ENCODE peak calls at places on chromosomes 16 and 17, in six cellular contexts. U, Z, N, T, V and Y are unnamed samples. For H3K36me3 and H3K27me3, the result is how much of the 10 kb centered on the place peaks cover.

GRCh38 chr16:71896688-71897368 is 1.5 kb downstream of the IST1 start:
- DNase-seq in V (no peak), N (peak), Z (no peak), T (no peak), U (peak), Y (no peak)

GRCh38 chr17:71200597-71200996 is 920.2 kb upstream of the SOX9 start:
- DNase-seq in Z (no peak), T (no peak), N (no peak), V (no peak), U (no peak), Y (no peak)

GRCh38 chr17:19470529-19471261 is 59.7 kb downstream of the RNF112 start:
- DNase-seq in N (peak), V (peak), Z (peak), T (no peak), U (no peak), Y (peak)

GRCh38 chr17:35129154-35129972 is 7.9 kb downstream of the FNDC8 start:
- DNase-seq in V (no peak), T (no peak), U (no peak), Z (no peak), N (no peak), Y (no peak)

GRCh38 chr16:58197314-58198012 is 443 bp downstream of the CSNK2A2 start:
- DNase-seq in V (no peak), Z (no peak), U (peak), N (peak), T (no peak), Y (peak)

GRCh38 chr17:8843344-8843743 is 24.1 kb downstream of the PIK3R6 start:
- DNase-seq in T (no peak), Z (no peak), U (no peak), N (no peak), V (no peak), Y (no peak)

GRCh38 chr17:34420254-34420766 is 57.3 kb upstream of the CCL1 start:
- DNase-seq in Z (peak), T (peak), U (peak), N (peak), V (peak), Y (peak)

GRCh38 chr17:77594416-77595209 is 363.9 kb upstream of the TNRC6C start:
- DNase-seq in N (no peak), T (no peak), Z (no peak), V (no peak), U (no peak), Y (no peak)

GRCh38 chr17:7435676-7436555 is 681 bp downstream of the TMEM102 start:
- DNase-seq in U (peak), T (no peak), N (peak), Z (no peak), V (peak), Y (peak)

GRCh38 chr17:57328109-57328882 is 72.0 kb downstream of the MSI2 start:
- DNase-seq in U (no peak), Z (no peak), N (no peak), T (no peak), V (no peak), Y (no peak)

GRCh38 chr17:77383613-77384608 is 243.1 kb downstream of the SEC14L1 start:
- DNase-seq in N (no peak), V (no peak), U (no peak), Z (no peak), T (no peak), Y (no peak)

GRCh38 chr16:27258241-27258734 is 10.3 kb downstream of the NSMCE1 start:
- DNase-seq in U (no peak), T (no peak), Z (no peak), N (no peak), V (no peak), Y (no peak)

GRCh38 chr16:55136356-55136755 is 187.6 kb upstream of the IRX6 start:
- DNase-seq in N (no peak), V (no peak), Z (no peak), T (no peak), U (no peak), Y (no peak)

GRCh38 chr16:30457256-30457655 is 11.6 kb upstream of the SEPHS2 start:
- DNase-seq in Z (no peak), T (no peak), U (no peak), N (no peak), V (no peak), Y (no peak)

GRCh38 chr16:81716478-81717210 is 62.4 kb upstream of the PLCG2 start:
- DNase-seq in U (no peak), N (no peak), T (peak), Z (no peak), V (no peak), Y (no peak)

GRCh38 chr17:35892091-35892637 is 12.0 kb upstream of the CCL5 start:
- DNase-seq in N (no peak), U (no peak), V (no peak), Z (no peak), T (no peak), Y (no peak)

GRCh38 chr17:73770115-73770848 is 126.0 kb upstream of the SDK2 start:
- DNase-seq in U (peak), T (no peak), V (peak), N (no peak), Z (peak), Y (no peak)

GRCh38 chr16:21088646-21089538 is 61.8 kb downstream of the DNAH3 start:
- DNase-seq in U (no peak), V (no peak), N (no peak), Z (no peak), T (no peak), Y (no peak)

GRCh38 chr17:6145946-6146345 is 75.8 kb downstream of the WSCD1 start:
- DNase-seq in Z (no peak), U (no peak), T (no peak), V (no peak), N (no peak), Y (no peak)

DNA sequence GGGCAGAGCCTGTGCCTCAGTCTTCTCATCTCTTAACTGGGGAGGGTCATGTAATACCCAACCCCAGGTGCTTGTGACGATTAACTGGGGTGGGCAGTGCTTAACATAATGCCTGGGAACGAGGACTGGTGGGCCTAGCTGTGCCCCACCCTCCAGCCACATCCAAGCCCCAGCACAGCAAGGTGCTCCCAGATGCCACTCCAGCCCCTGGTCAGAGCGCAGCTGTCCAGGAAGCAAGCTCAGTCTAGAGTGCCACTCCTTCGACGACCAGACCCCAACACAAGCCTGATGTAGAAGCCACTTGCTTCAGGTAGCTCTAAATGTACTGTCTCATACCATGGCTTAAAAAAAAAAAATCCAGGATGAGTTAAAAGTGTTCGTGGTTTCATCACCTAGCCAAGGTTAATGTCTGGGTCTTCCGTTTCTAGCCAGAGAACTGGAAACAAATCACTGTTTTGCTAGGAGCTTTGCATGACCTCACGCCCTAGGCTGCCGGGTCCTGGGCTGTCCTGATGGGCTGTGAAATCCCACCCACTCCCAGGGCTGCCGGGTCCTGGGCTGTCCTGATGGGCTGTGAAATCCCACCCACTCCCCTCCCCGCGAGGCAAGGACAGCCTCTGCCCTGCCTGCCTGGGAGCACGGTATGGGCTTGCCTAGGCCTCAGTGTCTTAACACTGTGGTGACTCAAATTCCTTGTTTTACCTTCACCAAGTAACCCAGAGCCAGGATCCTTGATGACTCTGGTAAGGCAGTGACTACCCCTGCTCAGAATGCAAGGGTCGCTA is 7.7 kb downstream of the MIEF2 start:
- DNase-seq in U (peak), T (no peak), V (no peak), N (peak), Z (no peak), Y (peak)
- H3K36me3 ChIP-seq in U (under half), T (under half), V (under half), N (under half), Z (under half), Y (under half)

GRCh38 chr17:36926701-36927100 is 10.6 kb upstream of the LHX1 start:
- DNase-seq in N (no peak), U (no peak), T (no peak), V (no peak), Z (no peak), Y (no peak)

GRCh38 chr17:36928450-36929125 is 8.7 kb upstream of the LHX1 start:
- DNase-seq in T (no peak), U (no peak), Z (no peak), V (no peak), N (no peak), Y (peak)

GRCh38 chr17:36923814-36924221 is 13.5 kb upstream of the LHX1 start:
- DNase-seq in Z (no peak), T (no peak), V (no peak), N (no peak), U (no peak), Y (no peak)

GRCh38 chr17:36922175-36922574 is 15.1 kb upstream of the LHX1 start:
- DNase-seq in N (no peak), Z (no peak), T (no peak), U (no peak), V (no peak), Y (no peak)

GRCh38 chr17:36926226-36926625 is 11.0 kb upstream of the LHX1 start:
- DNase-seq in Z (no peak), N (no peak), U (no peak), V (no peak), T (no peak), Y (peak)
- H3K27me3 ChIP-seq in Z (under half), N (half or more), U (under half), V (under half), T (under half), Y (under half)

DNA sequence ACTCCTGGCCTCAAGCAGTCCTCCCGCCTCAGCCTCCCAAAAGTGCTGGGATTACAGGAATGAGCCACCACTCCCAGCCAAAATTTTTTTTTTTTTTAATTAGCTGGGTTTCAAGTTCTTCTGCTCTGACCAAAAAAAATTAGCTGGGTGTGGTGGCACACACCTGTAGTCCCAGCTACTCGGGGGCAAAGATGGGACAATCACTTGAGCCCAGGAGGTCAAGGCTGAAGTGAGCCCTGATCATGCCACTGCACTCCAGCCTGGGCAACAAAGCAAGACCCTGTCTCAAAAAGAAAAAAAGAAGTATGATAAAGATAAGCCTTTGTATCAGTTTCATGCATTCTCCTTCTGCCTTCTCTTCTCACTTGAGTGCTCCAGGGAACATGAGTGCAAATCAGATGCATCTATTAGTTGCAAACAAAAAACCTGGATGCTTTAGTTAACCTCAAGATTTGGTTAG is 1.9 kb downstream of the NQO1 start:
- DNase-seq in V (no peak), T (no peak), Z (no peak), N (no peak), U (no peak), Y (no peak)
- H3K4me3 ChIP-seq in V (no peak), T (no peak), Z (peak), N (no peak), U (no peak), Y (no peak)

GRCh38 chr16:2938206-2938605 is 25.9 kb upstream of the KREMEN2 start:
- DNase-seq in T (no peak), N (no peak), Z (no peak), U (no peak), V (no peak), Y (peak)
- H3K36me3 ChIP-seq in T (under half), N (under half), Z (half or more), U (under half), V (under half), Y (under half)

GRCh38 chr16:49354991-49355390 is 18.6 kb upstream of the C16orf78 start:
- DNase-seq in U (no peak), T (no peak), N (no peak), Z (no peak), V (no peak), Y (no peak)
- H3K27me3 ChIP-seq in U (under half), T (under half), N (under half), Z (under half), V (under half), Y (under half)

GRCh38 chr17:61400786-61401279 is 1.2 kb downstream of the TBX2 start:
- DNase-seq in T (no peak), N (peak), Z (no peak), U (peak), V (no peak), Y (peak)
- H3K4me3 ChIP-seq in T (no peak), N (no peak), Z (peak), U (peak), V (peak), Y (no peak)

DNA sequence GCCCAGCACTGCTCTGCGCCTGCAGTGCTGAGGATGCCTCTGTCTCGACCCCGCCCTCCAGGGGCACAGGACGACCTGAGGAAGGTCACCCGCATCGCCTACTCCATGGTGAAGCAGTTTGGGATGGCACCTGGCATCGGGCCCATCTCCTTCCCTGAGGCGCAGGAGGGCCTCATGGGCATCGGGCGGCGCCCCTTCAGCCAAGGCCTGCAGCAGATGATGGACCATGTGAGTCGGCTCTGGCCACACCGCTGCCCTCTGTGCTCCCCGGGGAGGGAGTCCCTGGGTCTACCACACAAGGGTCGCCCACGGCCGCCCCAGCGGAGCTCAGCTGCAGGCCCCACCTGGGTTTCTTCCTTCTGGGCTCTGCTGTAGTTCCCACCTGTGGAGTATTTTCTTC is 6.7 kb upstream of the RPL13 start:
- DNase-seq in Z (no peak), T (no peak), N (no peak), U (no peak), V (no peak), Y (peak)
- H3K36me3 ChIP-seq in Z (under half), T (under half), N (under half), U (under half), V (under half), Y (under half)

DNA sequence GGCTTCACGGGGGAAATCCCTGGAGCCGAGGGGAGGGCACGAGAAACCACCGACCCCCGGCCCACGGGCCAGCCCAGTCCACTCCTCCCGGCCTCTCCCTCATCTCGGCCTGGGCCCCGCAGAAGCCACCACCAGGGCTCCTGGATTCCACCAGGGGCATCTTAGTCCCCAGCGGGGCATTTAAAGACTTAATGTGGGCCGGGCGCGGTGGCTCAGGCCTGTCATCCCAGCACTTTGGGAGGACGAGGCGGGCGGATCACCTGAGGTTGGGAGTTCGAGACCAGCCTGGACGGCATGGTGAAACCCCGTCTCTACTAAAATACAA is 24.1 kb upstream of the ABR start:
- DNase-seq in Z (no peak), T (no peak), V (no peak), N (no peak), U (no peak), Y (no peak)
- H3K27me3 ChIP-seq in Z (under half), T (under half), V (under half), N (under half), U (under half), Y (under half)

GRCh38 chr17:28120766-28121165 is 78.3 kb downstream of the NLK start:
- DNase-seq in N (no peak), U (no peak), T (no peak), V (no peak), Z (no peak), Y (no peak)
- H3K4me3 ChIP-seq in N (no peak), U (no peak), T (no peak), V (no peak), Z (no peak), Y (no peak)

DNA sequence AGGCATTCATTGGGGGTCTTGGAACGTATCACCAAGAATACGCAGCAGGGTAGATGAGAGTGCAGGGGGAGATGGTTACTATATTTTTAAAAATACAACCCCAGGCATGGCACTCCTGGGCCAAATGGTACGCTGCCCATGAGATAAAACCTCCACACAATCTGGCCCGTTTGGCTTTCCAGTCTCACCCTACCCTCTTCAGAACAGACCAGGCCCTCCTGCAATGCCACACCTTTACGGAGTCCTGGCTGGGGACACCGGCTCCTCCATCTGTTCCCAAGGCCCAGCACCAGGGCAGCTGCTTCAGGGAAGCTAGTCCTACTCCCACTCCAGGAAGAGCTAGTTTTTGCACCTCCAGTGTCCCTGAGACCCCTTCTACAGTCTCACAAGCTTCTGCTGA is 24.4 kb downstream of the SNN start:
- DNase-seq in Z (no peak), U (no peak), T (no peak), N (no peak), V (no peak), Y (no peak)
- H3K36me3 ChIP-seq in Z (under half), U (under half), T (under half), N (under half), V (under half), Y (under half)